ENCODE peak calls at places on chromosomes 6 and 20, in five cellular contexts. L, Y, C, R and W are unnamed samples.

GRCh38 chr20:25252686-25253421 is 5.0 kb downstream of the PYGB start:
- DNase-seq in L (no peak), R (no peak), C (no peak), Y (no peak), W (no peak)

GRCh38 chr20:49635829-49636228 is 67.9 kb upstream of the PTGIS start:
- DNase-seq in C (no peak), Y (no peak), L (no peak), R (no peak), W (no peak)

GRCh38 chr20:45343445-45343866 is 4.8 kb downstream of the SDC4 start:
- DNase-seq in C (no peak), L (no peak), Y (no peak), R (no peak), W (no peak)

GRCh38 chr6:2793491-2794151 is 28.4 kb downstream of the WRNIP1 start:
- DNase-seq in L (no peak), R (no peak), Y (peak; percentile 77), C (no peak), W (no peak)

GRCh38 chr20:4449977-4450715 is 271.6 kb upstream of the PRND start:
- DNase-seq in L (peak; percentile 55), C (no peak), R (peak; percentile 31), Y (no peak), W (no peak)

GRCh38 chr6:112155900-112156299 is 68.5 kb downstream of the FAM229B start:
- DNase-seq in R (no peak), L (no peak), Y (no peak), C (no peak), W (no peak)

GRCh38 chr6:43499028-43499815 is 10.9 kb downstream of the LRRC73 start:
- DNase-seq in C (no peak), Y (no peak), R (no peak), L (no peak), W (no peak)

GRCh38 chr6:158799051-158799792 is 19.9 kb downstream of the EZR start:
- DNase-seq in R (peak; percentile 46), C (peak; percentile 81), L (peak; percentile 72), Y (no peak), W (no peak)

GRCh38 chr20:34069341-34070078 is 42.5 kb downstream of the EIF2S2 start:
- DNase-seq in L (peak; percentile 83), R (peak; percentile 81), Y (peak; percentile 64), C (peak; percentile 78), W (peak; percentile 58)

GRCh38 chr6:135759831-135760230 is 91.7 kb upstream of the PDE7B start:
- DNase-seq in Y (peak; percentile 84), R (no peak), L (peak; percentile 48), C (no peak), W (peak; percentile 11)

GRCh38 chr6:22057962-22058361 is 238.9 kb downstream of the PRL start:
- DNase-seq in C (no peak), Y (no peak), R (peak; percentile 18), L (no peak), W (no peak)